ENCODE peak calls at places on chromosome 1, in four cellular contexts. One of them, this sample, is unnamed.

GRCh38 chr1:227273557-227273956 is 44.7 kb downstream of the CDC42BPA start:
- DNase-seq in adrenal gland: no peak
- DNase-seq in CD8-positive, alpha-beta T cell: no peak
- DNase-seq in cardiac muscle cell: peak; percentile 43
- DNase-seq in this sample: peak; percentile 61

GRCh38 chr1:998905-999796 is 746 bp downstream of the HES4 start:
- DNase-seq in CD8-positive, alpha-beta T cell: no peak
- DNase-seq in adrenal gland: no peak
- DNase-seq in cardiac muscle cell: peak; percentile 42
- DNase-seq in this sample: no peak

GRCh38 chr1:208309771-208310170 is 65.6 kb upstream of the PLXNA2 start:
- DNase-seq in cardiac muscle cell: no peak
- DNase-seq in CD8-positive, alpha-beta T cell: no peak
- DNase-seq in adrenal gland: no peak
- DNase-seq in this sample: no peak

GRCh38 chr1:46805755-46806154 is 6.9 kb downstream of the CYP4B1 start:
- DNase-seq in adrenal gland: no peak
- DNase-seq in cardiac muscle cell: no peak
- DNase-seq in CD8-positive, alpha-beta T cell: no peak
- DNase-seq in this sample: no peak

GRCh38 chr1:215584389-215584788 is 17.3 kb downstream of the KCTD3 start:
- DNase-seq in adrenal gland: no peak
- DNase-seq in cardiac muscle cell: no peak
- DNase-seq in CD8-positive, alpha-beta T cell: no peak
- DNase-seq in this sample: no peak

GRCh38 chr1:208254376-208254775 is 10.2 kb upstream of the PLXNA2 start:
- DNase-seq in adrenal gland: no peak
- DNase-seq in cardiac muscle cell: peak; percentile 72
- DNase-seq in CD8-positive, alpha-beta T cell: no peak
- DNase-seq in this sample: no peak

GRCh38 chr1:12220890-12221289 is 8.9 kb upstream of the VPS13D start:
- DNase-seq in cardiac muscle cell: no peak
- DNase-seq in adrenal gland: no peak
- DNase-seq in CD8-positive, alpha-beta T cell: no peak
- DNase-seq in this sample: no peak

GRCh38 chr1:221439008-221439733 is 302.7 kb downstream of the DUSP10 start:
- DNase-seq in adrenal gland: peak; percentile 26
- DNase-seq in cardiac muscle cell: peak; percentile 51
- DNase-seq in CD8-positive, alpha-beta T cell: peak; percentile 61
- DNase-seq in this sample: no peak

GRCh38 chr1:84936116-84936810 is 43.3 kb upstream of the LPAR3 start:
- DNase-seq in CD8-positive, alpha-beta T cell: peak; percentile 35
- DNase-seq in cardiac muscle cell: peak; percentile 85
- DNase-seq in adrenal gland: peak; percentile 47
- DNase-seq in this sample: peak; percentile 33

GRCh38 chr1:37032660-37033354 is 1.5 kb downstream of the GRIK3 start:
- DNase-seq in adrenal gland: no peak
- DNase-seq in cardiac muscle cell: no peak
- DNase-seq in CD8-positive, alpha-beta T cell: no peak
- DNase-seq in this sample: no peak

GRCh38 chr1:161792740-161793139 is 26.6 kb downstream of the ATF6 start:
- DNase-seq in adrenal gland: no peak
- DNase-seq in cardiac muscle cell: peak; percentile 78
- DNase-seq in CD8-positive, alpha-beta T cell: no peak
- DNase-seq in this sample: peak; percentile 85

GRCh38 chr1:247146671-247147070 is 25.1 kb downstream of the ZNF124 start:
- DNase-seq in adrenal gland: no peak
- DNase-seq in cardiac muscle cell: no peak
- DNase-seq in CD8-positive, alpha-beta T cell: no peak
- DNase-seq in this sample: no peak

GRCh38 chr1:167424038-167424619 is 94.2 kb downstream of the CD247 start:
- DNase-seq in adrenal gland: no peak
- DNase-seq in cardiac muscle cell: no peak
- DNase-seq in CD8-positive, alpha-beta T cell: no peak
- DNase-seq in this sample: no peak

GRCh38 chr1:101769520-101769919 is 227.2 kb downstream of the OLFM3 start:
- DNase-seq in CD8-positive, alpha-beta T cell: no peak
- DNase-seq in adrenal gland: no peak
- DNase-seq in cardiac muscle cell: peak; percentile 12
- DNase-seq in this sample: peak; percentile 7

GRCh38 chr1:206556047-206556747 is 48.9 kb downstream of the RASSF5 start:
- DNase-seq in CD8-positive, alpha-beta T cell: no peak
- DNase-seq in cardiac muscle cell: no peak
- DNase-seq in adrenal gland: peak; percentile 45
- DNase-seq in this sample: no peak

GRCh38 chr1:187078321-187078720 is 249.6 kb downstream of the PLA2G4A start:
- DNase-seq in cardiac muscle cell: no peak
- DNase-seq in CD8-positive, alpha-beta T cell: no peak
- DNase-seq in adrenal gland: no peak
- DNase-seq in this sample: no peak

GRCh38 chr1:7636801-7637526 is 134.1 kb upstream of the VAMP3 start:
- DNase-seq in cardiac muscle cell: no peak
- DNase-seq in CD8-positive, alpha-beta T cell: no peak
- DNase-seq in adrenal gland: no peak
- DNase-seq in this sample: no peak

GRCh38 chr1:202589190-202589680 is 121.0 kb downstream of the SYT2 start:
- DNase-seq in CD8-positive, alpha-beta T cell: no peak
- DNase-seq in cardiac muscle cell: peak; percentile 99
- DNase-seq in adrenal gland: peak; percentile 76
- DNase-seq in this sample: no peak

GRCh38 chr1:31453384-31454079 is 40.5 kb downstream of the SERINC2 start:
- DNase-seq in cardiac muscle cell: no peak
- DNase-seq in CD8-positive, alpha-beta T cell: no peak
- DNase-seq in adrenal gland: no peak
- DNase-seq in this sample: no peak

GRCh38 chr1:202186327-202186726 is 7.3 kb upstream of the LGR6 start:
- DNase-seq in adrenal gland: no peak
- DNase-seq in cardiac muscle cell: no peak
- DNase-seq in CD8-positive, alpha-beta T cell: no peak
- DNase-seq in this sample: no peak

GRCh38 chr1:92877792-92878191 is 46.0 kb downstream of the RPL5 start:
- DNase-seq in CD8-positive, alpha-beta T cell: no peak
- DNase-seq in adrenal gland: no peak
- DNase-seq in cardiac muscle cell: no peak
- DNase-seq in this sample: peak; percentile 59

GRCh38 chr1:33641099-33641830 is 168.8 kb downstream of the ZSCAN20 start:
- DNase-seq in cardiac muscle cell: peak; percentile 23
- DNase-seq in adrenal gland: no peak
- DNase-seq in CD8-positive, alpha-beta T cell: no peak
- DNase-seq in this sample: no peak

GRCh38 chr1:218495931-218496330 is 150.8 kb downstream of the TGFB2 start:
- DNase-seq in adrenal gland: no peak
- DNase-seq in cardiac muscle cell: no peak
- DNase-seq in CD8-positive, alpha-beta T cell: no peak
- DNase-seq in this sample: no peak

GRCh38 chr1:1348420-1349255 is 580 bp downstream of the DVL1 start:
- DNase-seq in CD8-positive, alpha-beta T cell: no peak
- DNase-seq in adrenal gland: peak; percentile 70
- DNase-seq in cardiac muscle cell: peak; percentile 54
- DNase-seq in this sample: no peak

GRCh38 chr1:172775598-172776570 is 117.0 kb downstream of the FASLG start:
- DNase-seq in cardiac muscle cell: peak; percentile 25
- DNase-seq in adrenal gland: no peak
- DNase-seq in CD8-positive, alpha-beta T cell: no peak
- DNase-seq in this sample: no peak

GRCh38 chr1:235972316-235973090 is 92.4 kb downstream of the NID1 start:
- DNase-seq in CD8-positive, alpha-beta T cell: no peak
- DNase-seq in adrenal gland: peak; percentile 39
- DNase-seq in cardiac muscle cell: peak; percentile 88
- DNase-seq in this sample: peak; percentile 27

GRCh38 chr1:174740248-174740990 is 259.3 kb upstream of the CACYBP start:
- DNase-seq in cardiac muscle cell: peak; percentile 62
- DNase-seq in CD8-positive, alpha-beta T cell: no peak
- DNase-seq in adrenal gland: no peak
- DNase-seq in this sample: peak; percentile 26

GRCh38 chr1:178648159-178648558 is 76.9 kb upstream of the RALGPS2 start:
- DNase-seq in CD8-positive, alpha-beta T cell: no peak
- DNase-seq in cardiac muscle cell: no peak
- DNase-seq in adrenal gland: peak; percentile 48
- DNase-seq in this sample: no peak
- H3K4me1 ChIP-seq in CD8-positive, alpha-beta T cell: no peaks in the 10 kb centered on the region
- H3K4me1 ChIP-seq in cardiac muscle cell: peaks cover 26% of the 10 kb centered on the region
- H3K4me1 ChIP-seq in adrenal gland: peaks cover 16% of the 10 kb centered on the region
- H3K4me1 ChIP-seq in this sample: no peaks in the 10 kb centered on the region

GRCh38 chr1:190453550-190453949 is 24.1 kb downstream of the BRINP3 start:
- DNase-seq in CD8-positive, alpha-beta T cell: no peak
- DNase-seq in cardiac muscle cell: no peak
- DNase-seq in adrenal gland: no peak
- DNase-seq in this sample: no peak
- TF ChIP-seq CTCF in CD8-positive, alpha-beta T cell: no peak
- TF ChIP-seq CTCF in cardiac muscle cell: no peak
- TF ChIP-seq CTCF in adrenal gland: no peak
- TF ChIP-seq CTCF in this sample: peak; percentile 13

DNA sequence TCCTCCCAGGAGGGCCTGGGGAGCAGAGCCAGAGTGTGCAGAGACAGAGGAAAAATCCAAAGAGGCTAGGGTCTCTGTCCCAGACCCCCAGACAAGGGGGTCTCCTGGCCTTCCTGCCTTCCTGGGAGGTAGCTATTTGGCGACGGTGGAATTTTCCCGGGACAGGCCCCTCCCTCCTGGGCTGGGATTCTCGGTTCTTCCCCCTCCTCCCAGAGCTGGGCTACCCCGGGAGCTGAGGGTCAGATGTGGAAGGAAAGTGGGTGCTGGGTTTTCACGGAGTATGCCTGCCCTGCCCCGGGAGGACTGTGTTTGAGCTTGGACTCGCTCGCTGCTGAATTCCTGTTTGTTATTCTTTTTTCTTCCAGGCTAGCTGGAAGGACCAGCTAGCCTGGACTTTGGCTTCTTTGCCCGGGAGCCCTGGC is 770 bp downstream of the AMPD2 start:
- DNase-seq in cardiac muscle cell: peak; percentile 75
- DNase-seq in adrenal gland: no peak
- DNase-seq in CD8-positive, alpha-beta T cell: no peak
- DNase-seq in this sample: no peak
- H3K4me1 ChIP-seq in cardiac muscle cell: no peaks in the 10 kb centered on the region
- H3K4me1 ChIP-seq in adrenal gland: peaks cover 50% of the 10 kb centered on the region
- H3K4me1 ChIP-seq in CD8-positive, alpha-beta T cell: peaks cover 51% of the 10 kb centered on the region
- H3K4me1 ChIP-seq in this sample: peaks cover 7% of the 10 kb centered on the region

DNA sequence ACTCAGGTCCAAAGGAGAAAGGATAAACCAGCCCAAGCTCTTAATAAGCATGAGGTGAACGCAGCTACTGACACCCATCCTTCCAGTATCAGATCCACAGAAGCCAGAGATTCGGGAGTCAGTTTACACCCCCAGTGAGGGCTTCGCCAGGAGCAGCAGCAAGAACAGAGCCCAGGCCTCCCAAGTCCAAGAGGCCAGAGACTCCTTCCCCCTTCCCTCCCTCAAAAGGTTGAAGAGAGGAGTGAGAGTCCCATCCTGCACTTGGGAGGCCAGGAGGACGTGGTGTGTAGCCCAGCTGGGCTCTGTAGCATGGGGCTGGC is 72.8 kb downstream of the MRPL37 start:
- DNase-seq in cardiac muscle cell: no peak
- DNase-seq in adrenal gland: no peak
- DNase-seq in CD8-positive, alpha-beta T cell: no peak
- DNase-seq in this sample: no peak
- TF ChIP-seq CTCF in cardiac muscle cell: peak; percentile 52
- TF ChIP-seq CTCF in adrenal gland: peak; percentile 53
- TF ChIP-seq CTCF in CD8-positive, alpha-beta T cell: no peak
- TF ChIP-seq CTCF in this sample: no peak

This sample was measured in MM.1S.